ENCODE peak calls at places on chromosomes 16 and 17, in eight cellular contexts. S is activated T-helper 1 cell treated with Interleukin-2 at 50 U/mL for 16 hours; R is NK-92 treated with Interleukin-12 subunit alpha and Interleukin-12 subunit beta, amount 100 ng/mL, for 24 hours; A is NCI-H2029 treated with DMSO at 0.1 percent for 48 hours; E is T-helper 9 cell; W is amygdala; X is HS-27A; Q is progenitor cell of endocrine pancreas. V is an unnamed sample.
A peak's percentile ranks its signal among the peaks of the same experiment; 100 is the strongest.

GRCh38 chr16:337975-338575 is 14.4 kb downstream of the AXIN1 start:
- DNase-seq in X (no peak), Q (no peak), A (no peak), E (no peak), R (no peak), S (no peak), W (no peak), V (no peak)

GRCh38 chr16:73213761-73214480 is 166.0 kb upstream of the ZFHX3 start:
- DNase-seq in R (no peak), X (no peak), Q (no peak), E (no peak), W (no peak), A (no peak), S (no peak), V (peak; percentile 12)

GRCh38 chr17:57523926-57524634 is 221.0 kb downstream of the CCDC182 start:
- DNase-seq in S (no peak), A (no peak), R (no peak), X (peak; percentile 48), W (no peak), Q (no peak), E (no peak), V (no peak)

GRCh38 chr17:76491271-76492184 is 9.7 kb downstream of the RHBDF2 start:
- DNase-seq in Q (no peak), S (no peak), A (no peak), R (no peak), W (no peak), E (no peak), X (no peak), V (no peak)

GRCh38 chr16:65667013-65667578 is 545.2 kb upstream of the CDH11 start:
- DNase-seq in E (no peak), X (no peak), R (no peak), Q (no peak), S (no peak), A (no peak), W (no peak), V (peak; percentile 14)

GRCh38 chr16:8885674-8886592 is 3.8 kb downstream of the LITAFD start:
- DNase-seq in R (no peak), S (no peak), A (no peak), X (no peak), Q (no peak), W (no peak), E (no peak), V (no peak)

GRCh38 chr16:4679854-4680636 is 13.3 kb upstream of the NUDT16L1 start:
- DNase-seq in W (no peak), Q (no peak), R (no peak), A (no peak), E (no peak), X (no peak), S (no peak), V (no peak)

GRCh38 chr17:81576621-81577277 is 24.6 kb upstream of the FAAP100 start:
- DNase-seq in E (no peak), W (no peak), S (no peak), R (no peak), A (no peak), X (no peak), Q (no peak), V (no peak)

GRCh38 chr17:68385490-68386215 is 71.6 kb downstream of the WIPI1 start:
- DNase-seq in X (no peak), S (no peak), R (no peak), Q (no peak), A (no peak), W (no peak), E (no peak), V (no peak)

GRCh38 chr17:44044092-44044491 is 22.4 kb downstream of the LSM12 start:
- DNase-seq in X (no peak), E (no peak), Q (no peak), W (no peak), A (no peak), R (no peak), S (no peak), V (peak; percentile 40)

GRCh38 chr17:17565471-17566365 is 25.8 kb downstream of the PEMT start:
- DNase-seq in S (no peak), X (no peak), Q (no peak), E (no peak), R (no peak), A (no peak), W (no peak), V (no peak)

GRCh38 chr16:49000594-49000993 is 281.0 kb downstream of the CBLN1 start:
- DNase-seq in E (no peak), W (no peak), Q (no peak), X (no peak), S (no peak), R (no peak), A (no peak), V (no peak)

GRCh38 chr16:89484923-89485679 is 5.3 kb downstream of the ANKRD11 start:
- DNase-seq in S (no peak), X (no peak), W (no peak), R (no peak), Q (no peak), E (no peak), A (no peak), V (no peak)

GRCh38 chr17:35002876-35003551 is 22.7 kb downstream of the LIG3 start:
- DNase-seq in R (no peak), X (no peak), S (no peak), E (no peak), W (no peak), A (no peak), Q (no peak), V (no peak)

GRCh38 chr17:43584666-43585102 is 38.5 kb upstream of the ETV4 start:
- DNase-seq in E (no peak), X (no peak), Q (no peak), W (no peak), A (no peak), R (no peak), S (no peak), V (no peak)

GRCh38 chr17:58082341-58082869 is 814 bp upstream of the DYNLL2 start:
- DNase-seq in W (no peak), X (no peak), A (no peak), R (no peak), Q (no peak), S (no peak), E (no peak), V (no peak)

GRCh38 chr17:27384261-27384701 is 72.0 kb upstream of the KSR1 start:
- DNase-seq in X (peak; percentile 81), R (no peak), W (peak; percentile 28), E (no peak), S (no peak), Q (no peak), A (no peak), V (peak; percentile 93)

GRCh38 chr17:69773081-69773480 is 301.9 kb upstream of the KCNJ16 start:
- DNase-seq in Q (no peak), A (peak; percentile 64), R (no peak), E (no peak), X (no peak), W (no peak), S (no peak), V (no peak)

GRCh38 chr16:1082266-1082951 is 9.9 kb downstream of the SSTR5 start:
- DNase-seq in A (no peak), X (peak; percentile 29), R (no peak), E (no peak), W (no peak), Q (no peak), S (no peak), V (no peak)

GRCh38 chr16:87178977-87179376 is 138.2 kb downstream of the C16orf95 start:
- DNase-seq in A (no peak), S (no peak), Q (no peak), W (no peak), R (no peak), E (no peak), X (peak; percentile 59), V (no peak)

GRCh38 chr17:67801626-67802175 is 23.6 kb upstream of the BPTF start:
- DNase-seq in Q (no peak), E (no peak), X (no peak), A (no peak), W (no peak), R (no peak), S (no peak), V (no peak)

GRCh38 chr17:64273006-64273405 is 9.9 kb upstream of the TEX2 start:
- DNase-seq in W (no peak), S (no peak), Q (no peak), R (no peak), E (no peak), A (no peak), X (no peak), V (no peak)

GRCh38 chr16:31477220-31478216 is 5.4 kb upstream of the SLC5A2 start:
- DNase-seq in R (no peak), E (no peak), S (no peak), Q (peak; percentile 67), W (no peak), A (no peak), X (no peak), V (no peak)

GRCh38 chr16:46650224-46650623 is 29.0 kb upstream of the SHCBP1 start:
- DNase-seq in A (no peak), R (no peak), W (no peak), Q (no peak), E (no peak), S (no peak), X (no peak), V (no peak)

GRCh38 chr16:65728652-65729051 is 606.8 kb upstream of the CDH11 start:
- DNase-seq in Q (no peak), E (no peak), A (no peak), R (no peak), X (no peak), W (no peak), S (no peak), V (no peak)

GRCh38 chr16:52906271-52906670 is 146.4 kb downstream of the CHD9NB start:
- DNase-seq in Q (no peak), W (no peak), E (no peak), S (no peak), A (no peak), X (no peak), R (no peak), V (no peak)

GRCh38 chr17:73200476-73200875 is 7.6 kb downstream of the COG1 start:
- DNase-seq in Q (no peak), W (no peak), X (no peak), S (no peak), R (no peak), A (no peak), E (no peak), V (no peak)

GRCh38 chr16:84369938-84370627 is 1.7 kb downstream of the ATP2C2 start:
- DNase-seq in W (no peak), A (peak; percentile 29), E (no peak), Q (no peak), R (no peak), S (no peak), X (no peak), V (no peak)

V was measured in GM04504.